ENCODE peak calls at places on chromosome 21, in four cellular contexts. S is mammary epithelial cell, O is transverse colon, L is fibroblast of mammary gland. M is an unnamed sample.

GRCh38 chr21:43015906-43016540 is 41.7 kb downstream of the PKNOX1 start:
- DNase-seq in S (no peak), O (no peak), L (no peak), M (no peak)

GRCh38 chr21:43880111-43880985 is 15.3 kb downstream of the AGPAT3 start:
- DNase-seq in S (peak), O (no peak), L (peak), M (no peak)

GRCh38 chr21:42739061-42739931 is 85.9 kb downstream of the PDE9A start:
- DNase-seq in S (no peak), O (peak), L (peak), M (no peak)

GRCh38 chr21:35508389-35508888 is 459.3 kb upstream of the RUNX1 start:
- DNase-seq in S (peak), O (peak), L (peak), M (no peak)

GRCh38 chr21:40846566-40847411 is at the start of gene DSCAM:
- DNase-seq in S (peak), O (no peak), L (no peak), M (no peak)

GRCh38 chr21:42047821-42048613 is 23.1 kb upstream of the UMODL1 start:
- DNase-seq in S (peak), O (no peak), L (peak), M (peak)

GRCh38 chr21:41071410-41071809 is 96.5 kb upstream of the BACE2 start:
- DNase-seq in S (no peak), O (no peak), L (no peak), M (no peak)

GRCh38 chr21:42695324-42696025 is 42.1 kb downstream of the PDE9A start:
- DNase-seq in S (peak), O (no peak), L (peak), M (no peak)

GRCh38 chr21:41318218-41318617 is 1.6 kb downstream of the FAM3B start:
- DNase-seq in S (no peak), O (no peak), L (no peak), M (no peak)

GRCh38 chr21:34933609-34934345 is 115.3 kb downstream of the RUNX1 start:
- DNase-seq in S (no peak), O (no peak), L (no peak), M (no peak)

GRCh38 chr21:25735895-25736597 is 1.3 kb downstream of the GABPA start:
- DNase-seq in S (peak), O (no peak), L (peak), M (no peak)

GRCh38 chr21:42561742-42562141 is 48.1 kb downstream of the SLC37A1 start:
- DNase-seq in S (no peak), O (peak), L (no peak), M (no peak)

GRCh38 chr21:15797577-15798363 is 68.0 kb downstream of the USP25 start:
- DNase-seq in S (no peak), O (no peak), L (no peak), M (no peak)

GRCh38 chr21:45977396-45977795 is 4.2 kb upstream of the COL6A1 start:
- DNase-seq in S (no peak), O (peak), L (no peak), M (no peak)

GRCh38 chr21:46354046-46354445 is 30.1 kb downstream of the PCNT start:
- DNase-seq in S (no peak), O (no peak), L (no peak), M (no peak)

GRCh38 chr21:41659791-41660560 is 106.9 kb downstream of the RIPK4 start:
- DNase-seq in S (no peak), O (no peak), L (peak), M (no peak)

GRCh38 chr21:44927587-44928461 is 7.1 kb upstream of the ITGB2 start:
- DNase-seq in S (peak), O (peak), L (peak), M (no peak)
- H3K4me3 ChIP-seq in S (peak), O (no peak), L (no peak), M (no peak)

GRCh38 chr21:39388038-39388810 is 39.3 kb upstream of the HMGN1 start:
- DNase-seq in S (peak), O (peak), L (peak), M (peak)
- H3K4me3 ChIP-seq in S (peak), O (peak), L (peak), M (peak)

GRCh38 chr21:36703626-36704280 is 4.8 kb downstream of the SIM2 start:
- DNase-seq in S (no peak), O (no peak), L (no peak), M (no peak)
- H3K4me3 ChIP-seq in S (no peak), O (no peak), L (no peak), M (no peak)

GRCh38 chr21:17467829-17468228 is 45.0 kb upstream of the CXADR start:
- DNase-seq in S (no peak), O (no peak), L (no peak), M (no peak)
- H3K4me3 ChIP-seq in S (no peak), O (no peak), L (no peak), M (no peak)

DNA sequence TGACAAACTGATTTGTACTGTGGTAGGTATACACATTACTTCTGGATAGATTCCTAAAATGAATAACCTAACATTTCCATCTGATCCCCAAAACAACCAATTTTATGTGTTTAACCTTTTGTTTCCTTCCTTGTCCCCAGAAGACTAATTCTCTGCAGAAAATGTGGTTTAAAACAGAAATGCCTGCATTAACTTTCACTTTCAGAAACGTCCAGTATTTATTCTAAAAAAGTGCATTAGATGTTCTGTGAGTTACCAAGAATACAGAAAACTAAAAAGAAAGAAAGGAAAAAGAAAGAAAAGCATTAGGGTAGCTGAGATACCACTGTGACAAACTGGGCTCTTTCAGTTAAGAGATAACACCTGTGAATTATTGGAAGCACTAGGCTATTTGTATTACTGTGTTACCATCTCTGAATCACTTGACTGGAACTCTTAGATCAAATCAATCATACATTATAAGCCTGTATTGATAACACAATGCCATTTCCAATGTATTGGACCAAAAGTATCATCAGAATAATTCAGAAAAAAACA is 177.7 kb downstream of the NCAM2 start:
- DNase-seq in S (no peak), O (no peak), L (no peak), M (no peak)
- H3K4me3 ChIP-seq in S (no peak), O (no peak), L (no peak), M (no peak)

GRCh38 chr21:33825898-33826297 is 89.7 kb downstream of the ATP5PO start:
- DNase-seq in S (no peak), O (no peak), L (peak), M (peak)
- H3K4me3 ChIP-seq in S (no peak), O (no peak), L (no peak), M (no peak)

GRCh38 chr21:32371913-32372314 is 20.9 kb downstream of the URB1 start:
- DNase-seq in S (peak), O (no peak), L (peak), M (no peak)
- H3K4me3 ChIP-seq in S (no peak), O (no peak), L (no peak), M (no peak)

GRCh38 chr21:30190554-30190953 is 23.9 kb upstream of the CLDN17 start:
- DNase-seq in S (no peak), O (no peak), L (no peak), M (no peak)
- H3K4me3 ChIP-seq in S (no peak), O (no peak), L (no peak), M (no peak)

DNA sequence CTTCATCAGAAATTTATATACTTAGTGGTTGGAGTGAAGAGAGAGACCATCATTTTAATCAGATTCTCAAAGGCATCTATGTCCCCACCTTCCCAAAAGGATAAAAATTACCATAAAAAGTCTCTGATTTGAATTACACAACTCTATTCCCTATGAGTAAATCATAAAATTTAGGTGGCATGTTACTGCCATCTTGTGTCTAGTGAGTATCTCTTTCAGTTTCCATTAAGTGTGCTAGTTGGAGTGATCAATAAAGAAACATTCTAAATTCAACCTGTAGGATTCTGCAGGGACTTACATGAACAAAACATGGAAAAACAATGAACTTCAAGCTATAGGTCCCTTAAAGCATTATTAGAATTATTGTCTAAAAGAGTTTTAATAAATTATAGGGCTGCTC is 655.4 kb downstream of the LTN1 start:
- DNase-seq in S (peak), O (no peak), L (peak), M (no peak)
- H3K4me3 ChIP-seq in S (no peak), O (no peak), L (no peak), M (no peak)

DNA sequence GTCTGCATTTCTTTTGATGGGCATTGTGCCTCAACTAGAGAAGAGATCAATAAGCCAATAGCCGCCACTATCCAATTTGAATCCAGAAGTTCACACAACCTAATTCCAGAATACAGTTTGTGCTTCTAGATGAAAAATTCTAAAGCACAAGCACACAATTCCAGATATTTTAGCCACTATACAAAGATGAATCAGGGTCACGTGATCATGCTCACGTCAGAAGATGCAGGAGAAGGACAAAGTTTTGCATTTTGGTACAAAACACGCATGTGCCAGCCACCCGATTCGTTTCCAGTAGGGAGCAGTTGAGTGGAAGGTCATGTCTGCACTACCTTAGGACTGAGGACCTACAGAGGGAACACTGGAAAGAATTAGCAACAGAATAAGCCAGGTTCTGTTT is 3.6 kb downstream of the KCNJ15 start:
- DNase-seq in S (no peak), O (no peak), L (no peak), M (no peak)
- H3K4me3 ChIP-seq in S (no peak), O (no peak), L (no peak), M (no peak)